ENCODE peak calls at places on chromosomes 1 and 21, in six cellular contexts. K is OCI-LY7, O is colonic mucosa, E is SJSA1, N is brain microvascular endothelial cell, B is mucosa of descending colon. P is an unnamed sample.

GRCh38 chr1:32241011-32241763 is 5.8 kb upstream of the FAM167B start:
- DNase-seq in B (peak; percentile 79), E (peak; percentile 47), O (peak; percentile 69), N (peak; percentile 16), K (no peak), P (no peak)

GRCh38 chr1:62271932-62272728 is 47.1 kb downstream of the KANK4 start:
- DNase-seq in B (no peak), K (peak; percentile 67), O (no peak), N (no peak), E (no peak), P (no peak)

GRCh38 chr21:46184625-46185555 is 631 bp upstream of the SPATC1L start:
- DNase-seq in E (peak; percentile 70), K (peak; percentile 52), O (peak; percentile 72), N (peak; percentile 81), B (peak; percentile 92), P (peak; percentile 87)

GRCh38 chr21:16330340-16331319 is 600.8 kb downstream of the USP25 start:
- DNase-seq in K (peak; percentile 56), O (peak; percentile 21), N (peak; percentile 71), E (peak; percentile 44), B (no peak), P (peak; percentile 77)

GRCh38 chr21:34926784-34927548 is 122.1 kb downstream of the RUNX1 start:
- DNase-seq in N (no peak), O (peak; percentile 65), K (no peak), E (no peak), B (no peak), P (no peak)

GRCh38 chr1:204846546-204846945 is 24.1 kb upstream of the NFASC start:
- DNase-seq in O (no peak), E (no peak), N (no peak), B (no peak), K (no peak), P (no peak)

GRCh38 chr1:223707270-223708000 is 4.9 kb upstream of the CAPN2 start:
- DNase-seq in E (peak; percentile 95), K (no peak), B (peak; percentile 76), N (peak; percentile 99), O (peak; percentile 80), P (peak; percentile 95)

GRCh38 chr1:40625076-40625475 is 40.4 kb downstream of the RIMS3 start:
- DNase-seq in O (peak; percentile 59), K (peak; percentile 37), B (no peak), E (no peak), N (peak; percentile 12), P (no peak)

GRCh38 chr1:85361606-85362005 is 85.2 kb upstream of the BCL10 start:
- DNase-seq in K (no peak), E (no peak), N (no peak), B (no peak), O (no peak), P (no peak)

GRCh38 chr1:3633344-3634058 is 8.7 kb downstream of the TPRG1L start:
- DNase-seq in O (no peak), N (no peak), B (peak; percentile 41), E (no peak), K (no peak), P (no peak)

GRCh38 chr1:8541961-8542521 is 224.1 kb downstream of the SLC45A1 start:
- DNase-seq in N (peak; percentile 22), O (no peak), B (no peak), K (no peak), E (no peak), P (no peak)

GRCh38 chr1:56235909-56236510 is 343.4 kb downstream of the PLPP3 start:
- DNase-seq in B (no peak), K (no peak), E (no peak), O (no peak), N (no peak), P (no peak)

GRCh38 chr21:40386301-40386911 is 460.6 kb downstream of the DSCAM start:
- DNase-seq in O (peak; percentile 37), E (no peak), K (peak; percentile 7), B (peak; percentile 47), N (no peak), P (no peak)

GRCh38 chr21:35770101-35770945 is 290.0 kb downstream of the SETD4 start:
- DNase-seq in N (no peak), O (no peak), E (no peak), B (no peak), K (no peak), P (no peak)

DNA sequence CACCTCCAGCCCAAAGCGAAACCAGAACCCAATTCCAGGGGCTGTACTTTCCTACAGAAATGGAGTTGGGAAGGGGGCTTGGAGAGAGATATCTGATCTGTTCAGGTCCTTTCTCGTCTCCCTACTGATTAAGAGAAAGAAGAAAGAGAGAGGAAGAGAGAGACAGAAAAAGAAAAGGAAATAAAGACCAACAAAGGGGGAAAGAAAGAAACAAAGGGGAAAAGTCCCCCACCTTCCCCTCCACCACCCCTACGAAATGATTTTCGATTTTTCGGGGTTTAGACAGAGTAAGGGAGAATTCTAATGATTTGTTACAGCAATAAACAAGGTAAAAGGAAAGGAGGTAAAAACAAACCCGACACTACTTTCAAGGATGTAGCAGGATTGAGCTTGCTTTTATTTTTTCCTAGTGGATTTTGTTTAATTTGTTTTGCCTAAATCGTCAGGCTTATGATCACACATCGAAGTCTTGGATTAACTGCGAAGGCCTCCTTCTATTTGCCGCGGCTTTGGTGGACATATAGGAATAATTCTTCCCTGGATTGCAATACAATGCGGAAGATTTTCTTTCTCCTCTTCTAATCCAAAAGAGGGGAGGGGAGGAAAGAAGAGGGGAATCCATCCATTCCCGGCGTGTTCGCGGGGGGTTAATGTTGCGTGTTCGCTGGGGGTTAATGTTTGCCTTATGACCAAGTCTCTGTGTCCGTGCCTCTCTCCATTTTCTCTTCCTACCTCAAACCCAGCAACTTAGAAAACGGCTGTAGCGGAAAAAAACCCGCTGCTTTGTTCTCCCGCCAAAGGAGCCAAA is 1.9 kb downstream of the TAL1 start:
- DNase-seq in E (no peak), K (no peak), O (no peak), B (no peak), N (no peak), P (no peak)
- H3K4me3 ChIP-seq in E (no peak overlapping the region), K (no peak overlapping the region), O (no peak overlapping the region), B (no peak overlapping the region), N (no peak overlapping the region), P (no peak overlapping the region)

GRCh38 chr1:44812822-44813543 is 4.7 kb downstream of the BTBD19 start:
- DNase-seq in E (no peak), B (peak; percentile 70), K (no peak), N (no peak), O (no peak), P (no peak)

GRCh38 chr1:44811714-44812151 is 3.4 kb downstream of the BTBD19 start:
- DNase-seq in E (no peak), O (no peak), B (peak; percentile 52), K (no peak), N (peak; percentile 88), P (no peak)

GRCh38 chr1:44808938-44809917 is 905 bp downstream of the BTBD19 start:
- DNase-seq in B (peak; percentile 87), K (peak; percentile 82), E (peak; percentile 38), O (peak; percentile 76), N (peak; percentile 77), P (no peak)

GRCh38 chr1:44810101-44810761 is 1.9 kb downstream of the BTBD19 start:
- DNase-seq in B (peak; percentile 78), K (peak; percentile 48), N (no peak), O (no peak), E (no peak), P (no peak)

GRCh38 chr1:44811234-44811633 is 2.9 kb downstream of the BTBD19 start:
- DNase-seq in N (no peak), K (no peak), O (no peak), E (no peak), B (no peak), P (no peak)
- H3K4me3 ChIP-seq in N (no peak overlapping the region), K (no peak overlapping the region), O (no peak overlapping the region), E (no peak overlapping the region), B (no peak overlapping the region), P (no peak overlapping the region)

GRCh38 chr1:202282596-202283283 is 59.0 kb downstream of the UBE2T start:
- DNase-seq in K (no peak), B (no peak), E (no peak), N (no peak), O (no peak), P (no peak)
- H3K4me3 ChIP-seq in K (no peak overlapping the region), B (no peak overlapping the region), E (no peak overlapping the region), N (no peak overlapping the region), O (no peak overlapping the region), P (no peak overlapping the region)

DNA sequence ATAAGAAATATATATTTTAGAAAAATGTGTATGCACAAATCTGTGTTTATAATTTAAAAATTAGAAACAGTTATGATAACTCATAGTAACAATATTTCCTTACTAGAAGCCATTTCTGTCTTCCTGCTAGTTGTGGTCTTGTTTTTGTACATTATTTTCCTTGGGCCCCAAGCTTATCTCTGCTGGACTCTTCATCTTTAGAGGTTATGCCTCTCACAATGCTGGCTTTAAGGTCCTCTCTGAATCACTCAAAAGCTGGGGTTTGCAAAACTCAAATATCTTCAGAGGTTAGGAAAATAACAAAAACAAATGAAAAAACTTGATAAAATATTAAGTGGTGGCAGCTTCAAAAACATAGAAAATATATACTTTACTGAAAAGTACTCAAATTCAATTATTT is 133.8 kb downstream of the PTPRC start:
- DNase-seq in N (peak; percentile 60), B (no peak), K (no peak), E (no peak), O (no peak), P (no peak)
- H3K4me3 ChIP-seq in N (no peak overlapping the region), B (no peak overlapping the region), K (no peak overlapping the region), E (no peak overlapping the region), O (no peak overlapping the region), P (no peak overlapping the region)

GRCh38 chr1:58779059-58779754 is 4.6 kb downstream of the JUN start:
- DNase-seq in N (no peak), O (no peak), E (no peak), K (no peak), B (no peak), P (no peak)
- H3K4me3 ChIP-seq in N (no peak overlapping the region), O (no peak overlapping the region), E (no peak overlapping the region), K (no peak overlapping the region), B (no peak overlapping the region), P (no peak overlapping the region)